ENCODE peak calls at places on chromosomes 7 and 10, in six cellular contexts. T, F, Z, G, J and N are unnamed samples.

GRCh38 chr7:125390866-125391265 is 461.2 kb upstream of the POT1 start:
- DNase-seq in T (no peak), Z (no peak), J (no peak), F (no peak), G (no peak), N (no peak)

GRCh38 chr7:64515781-64516180 is 47.1 kb downstream of the ZNF680 start:
- DNase-seq in J (no peak), T (no peak), Z (no peak), F (no peak), G (no peak), N (no peak)

GRCh38 chr7:116434820-116435341 is 64.7 kb upstream of the CAV2 start:
- DNase-seq in F (no peak), J (no peak), T (no peak), G (no peak), Z (peak; percentile 88), N (no peak)

GRCh38 chr7:112162161-112163020 is 43.8 kb downstream of the DOCK4 start:
- DNase-seq in Z (peak; percentile 58), J (no peak), T (peak; percentile 82), F (no peak), G (peak; percentile 48), N (peak; percentile 73)

GRCh38 chr7:69567790-69568189 is 30.5 kb upstream of the AUTS2 start:
- DNase-seq in J (no peak), Z (no peak), F (no peak), T (no peak), G (no peak), N (no peak)

GRCh38 chr7:50552921-50553320 is 12.3 kb downstream of the DDC start:
- DNase-seq in T (no peak), J (no peak), G (no peak), Z (no peak), F (no peak), N (no peak)

GRCh38 chr10:11755512-11756247 is 13.5 kb downstream of the ECHDC3 start:
- DNase-seq in F (no peak), Z (no peak), G (no peak), J (no peak), T (no peak), N (no peak)

GRCh38 chr10:63558132-63558784 is 37.1 kb downstream of the REEP3 start:
- DNase-seq in F (no peak), T (no peak), Z (no peak), J (no peak), G (no peak), N (no peak)

GRCh38 chr7:36096460-36097095 is 56.5 kb upstream of the EEPD1 start:
- DNase-seq in T (no peak), G (no peak), Z (no peak), F (no peak), J (no peak), N (no peak)

GRCh38 chr10:86085686-86086085 is 280.9 kb downstream of the GRID1 start:
- DNase-seq in Z (no peak), J (no peak), F (no peak), T (no peak), G (no peak), N (no peak)

GRCh38 chr7:147567043-147567442 is 1023.5 kb upstream of the C7orf33 start:
- DNase-seq in J (no peak), Z (no peak), T (peak; percentile 72), F (no peak), G (peak; percentile 13), N (no peak)